ENCODE peak calls at places on chromosomes 4 and X, in ten cellular contexts. B is thyroid gland, K is tibial nerve, V is Peyer's patch, Q is A549, W is transverse colon, E is prostate gland, C is heart left ventricle, G is stomach, L is HCT116. N is an unnamed sample.

GRCh38 chrX:131816551-131817136 is 206.5 kb upstream of the STK26 start:
- DNase-seq in B (no peak), K (peak; percentile 73), V (peak; percentile 85), Q (peak; percentile 58), W (peak; percentile 87), E (peak; percentile 7), C (peak; percentile 79), G (peak; percentile 84), L (no peak), N (peak; percentile 88)

GRCh38 chr4:178941975-178942374 is 1499.7 kb upstream of the AGA start:
- DNase-seq in B (no peak), K (no peak), V (no peak), Q (no peak), W (no peak), E (no peak), C (no peak), G (no peak), L (no peak), N (no peak)

GRCh38 chr4:81486502-81486901 is 14.8 kb upstream of the RASGEF1B start:
- DNase-seq in B (no peak), K (no peak), V (no peak), Q (no peak), W (no peak), E (peak; percentile 36), C (no peak), G (no peak), L (no peak), N (no peak)

GRCh38 chr4:40621592-40622512 is 7.8 kb downstream of the RBM47 start:
- DNase-seq in B (peak; percentile 49), K (peak; percentile 81), V (peak; percentile 62), Q (peak; percentile 92), W (peak; percentile 68), E (peak; percentile 87), C (peak; percentile 59), G (peak; percentile 82), L (peak; percentile 79), N (peak; percentile 83)

GRCh38 chrX:118497180-118497814 is 1.7 kb downstream of the DOCK11 start:
- DNase-seq in B (peak; percentile 42), K (no peak), V (peak; percentile 28), Q (no peak), W (no peak), E (no peak), C (no peak), G (no peak), L (no peak), N (no peak)

GRCh38 chr4:38488891-38489861 is 174.8 kb upstream of the KLF3 start:
- DNase-seq in B (peak; percentile 10), K (no peak), V (no peak), Q (no peak), W (no peak), E (no peak), C (no peak), G (no peak), L (no peak), N (no peak)

GRCh38 chrX:329291-329910 is 10.8 kb upstream of the GTPBP6 start:
- DNase-seq in B (no peak), K (no peak), V (no peak), Q (no peak), W (no peak), E (no peak), C (peak; percentile 21), G (no peak), L (no peak), N (no peak)

GRCh38 chr4:108991929-108992328 is 229.1 kb upstream of the ETNPPL start:
- DNase-seq in B (no peak), K (no peak), V (no peak), Q (no peak), W (no peak), E (no peak), C (no peak), G (no peak), L (no peak), N (no peak)

GRCh38 chr4:182862921-182863320 is 54.3 kb downstream of the DCTD start:
- DNase-seq in B (peak; percentile 95), K (no peak), V (no peak), Q (no peak), W (peak; percentile 53), E (peak; percentile 53), C (no peak), G (peak; percentile 95), L (no peak), N (peak; percentile 96)

GRCh38 chr4:182085051-182085480 is 158.1 kb upstream of the TENM3 start:
- DNase-seq in B (no peak), K (no peak), V (no peak), Q (no peak), W (no peak), E (no peak), C (no peak), G (no peak), L (no peak), N (no peak)

GRCh38 chr4:84336964-84337705 is 162.0 kb downstream of the NKX6-1 start:
- DNase-seq in B (no peak), K (no peak), V (no peak), Q (no peak), W (no peak), E (no peak), C (no peak), G (no peak), L (no peak), N (no peak)

GRCh38 chrX:123851010-123851409 is 8.8 kb upstream of the XIAP start:
- DNase-seq in B (no peak), K (no peak), V (no peak), Q (no peak), W (no peak), E (no peak), C (no peak), G (no peak), L (no peak), N (no peak)

GRCh38 chr4:11505225-11505971 is 76.7 kb upstream of the HS3ST1 start:
- DNase-seq in B (no peak), K (no peak), V (no peak), Q (peak; percentile 41), W (peak; percentile 56), E (peak; percentile 58), C (no peak), G (peak; percentile 57), L (peak; percentile 99), N (peak; percentile 41)

GRCh38 chr4:29151584-29151983 is 1568.6 kb upstream of the PCDH7 start:
- DNase-seq in B (no peak), K (no peak), V (no peak), Q (no peak), W (no peak), E (no peak), C (no peak), G (no peak), L (no peak), N (no peak)

GRCh38 chr4:54660591-54660990 is 2.8 kb downstream of the KIT start:
- DNase-seq in B (no peak), K (no peak), V (no peak), Q (no peak), W (no peak), E (no peak), C (no peak), G (no peak), L (no peak), N (no peak)

DNA sequence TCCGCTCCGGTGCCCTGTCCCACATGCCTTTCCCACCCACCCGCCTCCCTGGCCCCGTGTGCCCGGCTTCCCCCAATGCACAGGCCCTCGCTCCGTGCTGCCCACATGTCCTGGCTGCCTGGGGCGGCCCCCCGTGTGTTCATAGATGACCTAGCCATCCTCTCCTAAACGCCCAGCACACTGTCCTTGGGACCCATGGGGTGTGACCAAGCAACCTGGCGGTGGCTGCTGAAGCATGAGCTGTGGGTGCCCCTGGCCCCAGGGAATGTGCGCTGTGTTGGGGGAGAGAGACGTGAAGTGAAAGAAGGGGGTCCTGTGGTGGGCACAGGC is 28.3 kb downstream of the MAEA start:
- DNase-seq in B (no peak), K (no peak), V (no peak), Q (no peak), W (no peak), E (no peak), C (no peak), G (no peak), L (no peak), N (no peak)
- TF ChIP-seq POLR2A in B (no peak), K (no peak), V (no peak), Q (no peak), W (no peak), E (no peak), C (no peak), G (no peak), L (no peak), N (no peak)

GRCh38 chr4:42627887-42628646 is 28.8 kb downstream of the ATP8A1 start:
- DNase-seq in B (peak; percentile 30), K (peak; percentile 63), V (peak; percentile 71), Q (peak; percentile 0), W (peak; percentile 53), E (no peak), C (peak; percentile 88), G (peak; percentile 81), L (no peak), N (peak; percentile 87)
- TF ChIP-seq POLR2A in B (no peak), K (no peak), V (no peak), Q (no peak), W (no peak), E (no peak), C (no peak), G (no peak), L (no peak), N (no peak)

GRCh38 chrX:130091976-130092522 is 18.2 kb downstream of the ELF4 start:
- DNase-seq in B (peak; percentile 35), K (no peak), V (peak; percentile 90), Q (no peak), W (peak; percentile 83), E (no peak), C (no peak), G (peak; percentile 63), L (no peak), N (no peak)
- TF ChIP-seq POLR2A in B (no peak), K (no peak), V (no peak), Q (no peak), W (peak; percentile 23), E (no peak), C (no peak), G (no peak), L (no peak), N (no peak)

DNA sequence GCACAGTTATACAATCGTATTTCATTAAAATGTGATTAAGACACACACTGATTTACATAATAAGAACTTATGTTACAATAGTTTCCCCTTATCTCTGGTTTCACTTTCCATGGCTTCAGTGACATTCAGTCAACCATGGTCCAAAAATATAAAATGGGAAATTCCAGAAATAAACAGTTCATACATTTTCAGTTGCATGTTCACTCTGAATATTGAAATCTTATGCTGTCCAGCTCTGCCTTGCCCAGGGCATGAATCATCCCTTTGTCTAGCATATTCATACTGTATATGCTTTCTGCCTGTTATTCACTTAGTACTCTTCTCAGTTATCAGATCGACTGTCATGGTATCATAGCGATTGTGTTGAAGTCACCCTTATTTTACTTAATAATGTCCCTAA is 173.8 kb upstream of the DCAF12L2 start:
- DNase-seq in B (no peak), K (no peak), V (no peak), Q (no peak), W (no peak), E (no peak), C (no peak), G (no peak), L (no peak), N (no peak)
- TF ChIP-seq POLR2A in B (no peak), K (no peak), V (no peak), Q (no peak), W (no peak), E (no peak), C (no peak), G (no peak), L (no peak), N (no peak)